ENCODE peak calls at places on chromosomes 13 and 19, in five cellular contexts. One of them, this sample, is unnamed. For H3K4me1, the result is how much of the 10 kb centered on the place peaks cover.

GRCh38 chr19:10677796-10678195 is 23.4 kb upstream of the QTRT1 start:
- DNase-seq in HCT116: no peak
- DNase-seq in neural progenitor cell: no peak
- DNase-seq in hepatocyte: no peak
- DNase-seq in SK-N-SH: no peak
- DNase-seq in this sample: no peak

GRCh38 chr13:99228737-99229691 is 28.4 kb downstream of the UBAC2 start:
- DNase-seq in HCT116: no peak
- DNase-seq in neural progenitor cell: no peak
- DNase-seq in hepatocyte: no peak
- DNase-seq in SK-N-SH: peak
- DNase-seq in this sample: peak

GRCh38 chr19:14091086-14091884 is 734 bp upstream of the SAMD1 start:
- DNase-seq in HCT116: no peak
- DNase-seq in neural progenitor cell: no peak
- DNase-seq in hepatocyte: peak
- DNase-seq in SK-N-SH: peak
- DNase-seq in this sample: peak

GRCh38 chr13:47337781-47338507 is 441.1 kb upstream of the HTR2A start:
- DNase-seq in HCT116: no peak
- DNase-seq in neural progenitor cell: peak
- DNase-seq in hepatocyte: peak
- DNase-seq in SK-N-SH: no peak
- DNase-seq in this sample: no peak

GRCh38 chr19:7742991-7743390 is 4.3 kb downstream of the CD209 start:
- DNase-seq in HCT116: no peak
- DNase-seq in neural progenitor cell: no peak
- DNase-seq in hepatocyte: no peak
- DNase-seq in SK-N-SH: no peak
- DNase-seq in this sample: no peak

GRCh38 chr13:99495478-99496321 is 5.6 kb upstream of the TM9SF2 start:
- DNase-seq in HCT116: no peak
- DNase-seq in neural progenitor cell: no peak
- DNase-seq in hepatocyte: no peak
- DNase-seq in SK-N-SH: no peak
- DNase-seq in this sample: no peak

GRCh38 chr13:74444161-74444571 is 310.0 kb upstream of the KLF12 start:
- DNase-seq in HCT116: no peak
- DNase-seq in neural progenitor cell: no peak
- DNase-seq in hepatocyte: no peak
- DNase-seq in SK-N-SH: no peak
- DNase-seq in this sample: peak

GRCh38 chr13:114048463-114048862 is 74.6 kb upstream of the C13orf46 start:
- DNase-seq in HCT116: no peak
- DNase-seq in neural progenitor cell: peak
- DNase-seq in hepatocyte: no peak
- DNase-seq in SK-N-SH: no peak
- DNase-seq in this sample: no peak

GRCh38 chr13:22618002-22618401 is 562.8 kb upstream of the SGCG start:
- DNase-seq in HCT116: no peak
- DNase-seq in neural progenitor cell: no peak
- DNase-seq in hepatocyte: no peak
- DNase-seq in SK-N-SH: no peak
- DNase-seq in this sample: no peak

GRCh38 chr13:25911020-25911419 is 140.8 kb downstream of the SHISA2 start:
- DNase-seq in HCT116: no peak
- DNase-seq in neural progenitor cell: peak
- DNase-seq in hepatocyte: no peak
- DNase-seq in SK-N-SH: no peak
- DNase-seq in this sample: no peak

GRCh38 chr13:66210677-66211076 is 1019.5 kb downstream of the PCDH9 start:
- DNase-seq in HCT116: peak
- DNase-seq in neural progenitor cell: no peak
- DNase-seq in hepatocyte: peak
- DNase-seq in SK-N-SH: no peak
- DNase-seq in this sample: peak

GRCh38 chr19:30743702-30744101 is 371.5 kb downstream of the ZNF536 start:
- DNase-seq in HCT116: no peak
- DNase-seq in neural progenitor cell: no peak
- DNase-seq in hepatocyte: no peak
- DNase-seq in SK-N-SH: no peak
- DNase-seq in this sample: no peak

GRCh38 chr13:50159613-50160012 is 144.4 kb downstream of the KCNRG start:
- DNase-seq in HCT116: no peak
- DNase-seq in neural progenitor cell: no peak
- DNase-seq in hepatocyte: no peak
- DNase-seq in SK-N-SH: no peak
- DNase-seq in this sample: no peak

GRCh38 chr19:15584541-15585115 is 30.4 kb upstream of the CYP4F8 start:
- DNase-seq in HCT116: peak
- DNase-seq in neural progenitor cell: peak
- DNase-seq in hepatocyte: peak
- DNase-seq in SK-N-SH: peak
- DNase-seq in this sample: peak

GRCh38 chr13:36163303-36163702 is 32.1 kb upstream of the DCLK1 start:
- DNase-seq in HCT116: no peak
- DNase-seq in neural progenitor cell: no peak
- DNase-seq in hepatocyte: no peak
- DNase-seq in SK-N-SH: no peak
- DNase-seq in this sample: no peak

GRCh38 chr19:41386442-41386841 is 10.1 kb downstream of the TMEM91 start:
- DNase-seq in HCT116: no peak
- DNase-seq in neural progenitor cell: no peak
- DNase-seq in hepatocyte: no peak
- DNase-seq in SK-N-SH: no peak
- DNase-seq in this sample: no peak

GRCh38 chr19:45670670-45671453 is 2.8 kb downstream of the GIPR start:
- DNase-seq in HCT116: peak
- DNase-seq in neural progenitor cell: peak
- DNase-seq in hepatocyte: peak
- DNase-seq in SK-N-SH: peak
- DNase-seq in this sample: peak
- TF ChIP-seq EZH2phosphoT487 in HCT116: no peak
- TF ChIP-seq EZH2phosphoT487 in neural progenitor cell: no peak
- TF ChIP-seq EZH2phosphoT487 in hepatocyte: no peak
- TF ChIP-seq EZH2phosphoT487 in SK-N-SH: no peak
- TF ChIP-seq EZH2phosphoT487 in this sample: no peak

DNA sequence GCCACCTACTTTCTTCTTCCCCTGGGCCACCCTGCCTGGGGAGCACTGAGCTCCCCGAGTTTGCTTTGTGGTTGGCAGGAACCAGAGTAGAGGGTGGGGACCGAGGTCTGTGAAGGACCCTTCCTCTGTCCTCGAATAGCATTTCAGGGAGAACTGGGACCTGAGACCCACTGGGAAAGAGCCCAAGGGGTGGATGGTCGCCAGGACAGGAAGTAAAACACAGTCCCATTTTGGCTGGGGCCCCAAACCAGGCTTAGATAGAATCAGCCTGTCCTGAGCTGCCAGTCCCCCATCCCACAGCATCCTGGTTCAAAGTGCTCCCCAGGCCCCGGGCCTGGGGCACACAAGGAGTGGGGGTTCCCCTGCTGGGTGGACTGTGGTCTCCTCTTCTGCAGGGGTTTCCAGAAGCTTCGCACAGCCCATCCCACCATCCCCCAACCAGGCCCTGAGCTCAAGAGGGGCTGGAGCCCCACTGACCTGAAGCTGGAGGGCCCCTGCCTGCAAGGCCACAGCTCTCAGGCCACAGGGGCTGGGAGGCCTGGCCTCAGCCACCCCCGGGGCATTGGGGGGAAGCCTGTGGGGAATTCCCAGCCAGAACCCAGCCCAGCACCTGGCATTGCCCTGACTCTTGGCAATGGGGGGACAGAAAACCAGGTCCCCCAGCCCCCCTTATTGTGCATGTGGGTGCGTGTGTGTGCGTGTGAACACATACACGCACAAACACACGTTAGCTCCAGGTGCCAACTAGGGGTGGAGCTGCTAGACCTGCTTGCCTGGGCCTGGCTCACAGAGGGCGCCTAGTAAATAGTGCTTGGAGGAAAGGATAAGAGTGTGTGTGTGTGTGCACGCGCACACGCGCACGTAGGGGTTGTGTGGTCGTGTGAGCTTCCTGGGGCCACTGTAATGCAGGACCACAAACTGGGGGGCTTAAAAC is 994 bp upstream of the MKNK2 start:
- DNase-seq in HCT116: no peak
- DNase-seq in neural progenitor cell: no peak
- DNase-seq in hepatocyte: peak
- DNase-seq in SK-N-SH: no peak
- DNase-seq in this sample: no peak
- H3K4me1 ChIP-seq in HCT116: half or more
- H3K4me1 ChIP-seq in neural progenitor cell: under half
- H3K4me1 ChIP-seq in hepatocyte: under half
- H3K4me1 ChIP-seq in SK-N-SH: half or more
- H3K4me1 ChIP-seq in this sample: under half

GRCh38 chr19:39327990-39328705 is 7.5 kb upstream of the LRFN1 start:
- DNase-seq in HCT116: no peak
- DNase-seq in neural progenitor cell: peak
- DNase-seq in hepatocyte: peak
- DNase-seq in SK-N-SH: peak
- DNase-seq in this sample: peak

GRCh38 chr19:39327318-39327717 is 6.7 kb upstream of the LRFN1 start:
- DNase-seq in HCT116: no peak
- DNase-seq in neural progenitor cell: peak
- DNase-seq in hepatocyte: no peak
- DNase-seq in SK-N-SH: no peak
- DNase-seq in this sample: no peak

GRCh38 chr19:39329948-39330347 is 5.9 kb downstream of the GMFG start:
- DNase-seq in HCT116: no peak
- DNase-seq in neural progenitor cell: no peak
- DNase-seq in hepatocyte: no peak
- DNase-seq in SK-N-SH: no peak
- DNase-seq in this sample: no peak

GRCh38 chr19:39324242-39324842 is 3.7 kb upstream of the LRFN1 start:
- DNase-seq in HCT116: no peak
- DNase-seq in neural progenitor cell: no peak
- DNase-seq in hepatocyte: no peak
- DNase-seq in SK-N-SH: no peak
- DNase-seq in this sample: peak

GRCh38 chr19:39325778-39326680 is 5.4 kb upstream of the LRFN1 start:
- DNase-seq in HCT116: peak
- DNase-seq in neural progenitor cell: no peak
- DNase-seq in hepatocyte: no peak
- DNase-seq in SK-N-SH: peak
- DNase-seq in this sample: peak
- H2AFZ ChIP-seq in HCT116: no peak
- H2AFZ ChIP-seq in neural progenitor cell: no peak
- H2AFZ ChIP-seq in hepatocyte: no peak
- H2AFZ ChIP-seq in SK-N-SH: no peak
- H2AFZ ChIP-seq in this sample: no peak

DNA sequence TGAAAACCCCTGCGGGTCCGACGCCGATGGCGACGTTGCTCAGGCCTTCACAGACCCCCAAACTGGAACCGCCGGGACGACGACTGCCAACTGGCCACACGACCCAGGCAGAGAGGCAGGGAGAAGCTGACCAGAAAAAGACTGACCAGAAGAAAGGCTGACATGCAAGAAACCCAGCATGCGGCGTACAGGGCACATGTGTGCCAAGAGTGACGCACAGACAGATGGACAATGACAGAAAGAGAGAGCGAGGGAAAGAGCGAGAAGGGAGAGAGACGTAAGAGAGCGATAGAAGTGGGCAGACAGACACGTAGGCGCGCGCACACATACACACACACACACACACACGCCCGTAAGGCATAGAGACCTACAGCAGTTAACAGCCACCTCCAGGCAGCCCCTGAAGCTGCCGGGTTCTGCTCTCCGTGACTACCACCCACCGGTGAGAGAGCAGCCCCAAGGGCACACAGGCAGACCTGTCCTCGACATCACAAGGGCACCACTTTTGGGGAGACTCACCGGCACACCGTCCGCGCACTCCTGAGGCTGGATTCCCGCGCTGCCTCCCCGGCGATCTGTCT is 67.2 kb upstream of the ZNF527 start:
- DNase-seq in HCT116: no peak
- DNase-seq in neural progenitor cell: peak
- DNase-seq in hepatocyte: no peak
- DNase-seq in SK-N-SH: peak
- DNase-seq in this sample: no peak
- TF ChIP-seq EZH2phosphoT487 in HCT116: no peak
- TF ChIP-seq EZH2phosphoT487 in neural progenitor cell: no peak
- TF ChIP-seq EZH2phosphoT487 in hepatocyte: no peak
- TF ChIP-seq EZH2phosphoT487 in SK-N-SH: no peak
- TF ChIP-seq EZH2phosphoT487 in this sample: no peak

This sample was measured in PC-3.